ENCODE peak calls at places on chromosomes 16 and 17, in six cellular contexts. O, T, G, S, N and Z are unnamed samples.

GRCh38 chr17:46882666-46883065 is 31.3 kb downstream of the WNT9B start:
- DNase-seq in O (no peak), T (no peak), G (no peak), S (no peak), N (no peak), Z (no peak)

GRCh38 chr16:53948734-53949430 is 244.9 kb downstream of the FTO start:
- DNase-seq in O (no peak), T (no peak), G (no peak), S (no peak), N (no peak), Z (no peak)

GRCh38 chr16:82509636-82510035 is 117.1 kb upstream of the CDH13 start:
- DNase-seq in O (no peak), T (no peak), G (no peak), S (no peak), N (no peak), Z (no peak)

GRCh38 chr17:44925731-44926697 is 10.7 kb upstream of the GFAP start:
- DNase-seq in O (no peak), T (no peak), G (no peak), S (no peak), N (no peak), Z (no peak)

GRCh38 chr17:38449364-38449763 is 21.1 kb downstream of the ARHGAP23 start:
- DNase-seq in O (no peak), T (peak), G (peak), S (no peak), N (no peak), Z (no peak)

GRCh38 chr16:24093049-24093448 is 163.1 kb upstream of the CACNG3 start:
- DNase-seq in O (no peak), T (no peak), G (no peak), S (no peak), N (no peak), Z (no peak)

GRCh38 chr17:47629826-47630225 is 19.9 kb upstream of the KPNB1 start:
- DNase-seq in O (no peak), T (no peak), G (no peak), S (no peak), N (no peak), Z (no peak)

GRCh38 chr16:49795513-49795912 is 60.4 kb downstream of the ZNF423 start:
- DNase-seq in O (no peak), T (no peak), G (no peak), S (no peak), N (no peak), Z (no peak)

GRCh38 chr17:43874293-43874692 is 27.3 kb downstream of the CD300LG start:
- DNase-seq in O (no peak), T (no peak), G (no peak), S (no peak), N (no peak), Z (no peak)

GRCh38 chr16:71201054-71201453 is 29.5 kb downstream of the HYDIN start:
- DNase-seq in O (no peak), T (no peak), G (no peak), S (no peak), N (no peak), Z (no peak)

GRCh38 chr16:23508589-23509440 is 1.5 kb downstream of the GGA2 start:
- DNase-seq in O (no peak), T (no peak), G (no peak), S (no peak), N (no peak), Z (peak)

GRCh38 chr17:40430272-40431230 is 12.7 kb upstream of the IGFBP4 start:
- DNase-seq in O (no peak), T (no peak), G (no peak), S (no peak), N (no peak), Z (no peak)

GRCh38 chr17:11639736-11640510 is 41.7 kb downstream of the DNAH9 start:
- DNase-seq in O (no peak), T (no peak), G (no peak), S (peak), N (no peak), Z (no peak)

GRCh38 chr16:78705694-78706093 is 606.2 kb downstream of the WWOX start:
- DNase-seq in O (no peak), T (peak), G (no peak), S (no peak), N (no peak), Z (no peak)

GRCh38 chr16:2663553-2664521 is 18.5 kb upstream of the KCTD5 start:
- DNase-seq in O (no peak), T (no peak), G (no peak), S (no peak), N (no peak), Z (no peak)

GRCh38 chr17:64676763-64677162 is 14.7 kb upstream of the SMURF2 start:
- DNase-seq in O (no peak), T (no peak), G (no peak), S (no peak), N (no peak), Z (no peak)

GRCh38 chr16:278863-279366 is 1.5 kb upstream of the ARHGDIG start:
- DNase-seq in O (peak), T (peak), G (no peak), S (no peak), N (peak), Z (peak)

GRCh38 chr16:4814542-4815173 is 12.2 kb upstream of the ROGDI start:
- DNase-seq in O (no peak), T (no peak), G (no peak), S (no peak), N (no peak), Z (no peak)

GRCh38 chr16:17027488-17028129 is 443.2 kb downstream of the XYLT1 start:
- DNase-seq in O (no peak), T (no peak), G (no peak), S (no peak), N (no peak), Z (no peak)

GRCh38 chr17:48036693-48037035 is 933 bp downstream of the COPZ2 start:
- DNase-seq in O (no peak), T (no peak), G (no peak), S (no peak), N (no peak), Z (no peak)

GRCh38 chr17:76562734-76563148 is 22.9 kb downstream of the PRCD start:
- DNase-seq in O (peak), T (no peak), G (no peak), S (no peak), N (no peak), Z (no peak)
- TF ChIP-seq POLR2A in O (peak), T (no peak), G (no peak), S (no peak), N (no peak), Z (no peak)

GRCh38 chr17:14715531-14715930 is 414.6 kb downstream of the HS3ST3B1 start:
- DNase-seq in O (no peak), T (no peak), G (no peak), S (no peak), N (no peak), Z (no peak)

GRCh38 chr17:14717849-14718248 is 417.0 kb downstream of the HS3ST3B1 start:
- DNase-seq in O (no peak), T (no peak), G (no peak), S (no peak), N (no peak), Z (no peak)

GRCh38 chr17:14712471-14713075 is 411.7 kb downstream of the HS3ST3B1 start:
- DNase-seq in O (no peak), T (no peak), G (no peak), S (no peak), N (no peak), Z (no peak)
- TF ChIP-seq POLR2A in O (no peak), T (no peak), G (no peak), S (no peak), N (no peak), Z (no peak)

DNA sequence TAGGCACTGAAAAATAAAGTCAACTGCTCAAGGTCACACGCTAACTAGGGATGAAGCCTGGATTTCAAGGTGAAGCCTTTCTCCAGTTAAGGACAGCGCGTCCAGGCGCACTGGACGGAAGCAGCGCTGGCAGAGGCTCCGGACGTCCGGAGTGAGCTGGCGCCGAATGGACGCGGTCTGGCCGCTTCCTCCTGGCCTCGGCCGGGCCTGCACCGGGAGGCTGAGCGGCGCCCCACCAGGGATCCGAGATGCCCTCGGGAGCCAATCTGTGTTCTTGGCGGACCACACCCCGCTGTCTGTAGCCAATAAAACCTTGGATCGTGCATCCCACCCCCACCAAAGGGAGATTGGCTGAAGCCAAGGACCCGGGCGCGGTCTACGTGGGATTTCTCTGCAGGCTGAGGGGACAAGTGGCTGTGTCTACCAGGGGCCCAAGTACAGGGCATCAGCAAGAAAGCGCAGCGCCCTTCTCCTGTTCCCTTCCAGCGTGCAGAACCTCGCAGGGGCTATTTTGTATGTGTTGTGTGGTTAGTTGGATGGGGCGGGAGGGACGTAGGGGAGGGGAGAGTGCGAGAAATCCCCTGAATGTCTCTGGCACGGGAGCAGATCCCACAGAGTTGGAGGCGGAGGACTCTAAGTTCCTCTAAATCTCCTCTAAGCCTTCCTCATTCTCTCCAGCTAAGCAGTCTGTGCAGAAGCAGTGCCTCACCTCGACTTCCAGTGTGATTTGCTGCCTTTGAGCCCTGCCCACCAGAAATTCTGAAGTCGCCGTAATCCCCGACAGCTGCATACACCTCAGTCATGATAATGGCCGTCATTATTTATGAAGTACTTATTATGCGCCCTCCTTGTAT is 2.5 kb upstream of the AKAP10 start:
- DNase-seq in O (no peak), T (no peak), G (no peak), S (no peak), N (no peak), Z (peak)
- TF ChIP-seq POLR2A in O (no peak), T (no peak), G (no peak), S (no peak), N (no peak), Z (no peak)

DNA sequence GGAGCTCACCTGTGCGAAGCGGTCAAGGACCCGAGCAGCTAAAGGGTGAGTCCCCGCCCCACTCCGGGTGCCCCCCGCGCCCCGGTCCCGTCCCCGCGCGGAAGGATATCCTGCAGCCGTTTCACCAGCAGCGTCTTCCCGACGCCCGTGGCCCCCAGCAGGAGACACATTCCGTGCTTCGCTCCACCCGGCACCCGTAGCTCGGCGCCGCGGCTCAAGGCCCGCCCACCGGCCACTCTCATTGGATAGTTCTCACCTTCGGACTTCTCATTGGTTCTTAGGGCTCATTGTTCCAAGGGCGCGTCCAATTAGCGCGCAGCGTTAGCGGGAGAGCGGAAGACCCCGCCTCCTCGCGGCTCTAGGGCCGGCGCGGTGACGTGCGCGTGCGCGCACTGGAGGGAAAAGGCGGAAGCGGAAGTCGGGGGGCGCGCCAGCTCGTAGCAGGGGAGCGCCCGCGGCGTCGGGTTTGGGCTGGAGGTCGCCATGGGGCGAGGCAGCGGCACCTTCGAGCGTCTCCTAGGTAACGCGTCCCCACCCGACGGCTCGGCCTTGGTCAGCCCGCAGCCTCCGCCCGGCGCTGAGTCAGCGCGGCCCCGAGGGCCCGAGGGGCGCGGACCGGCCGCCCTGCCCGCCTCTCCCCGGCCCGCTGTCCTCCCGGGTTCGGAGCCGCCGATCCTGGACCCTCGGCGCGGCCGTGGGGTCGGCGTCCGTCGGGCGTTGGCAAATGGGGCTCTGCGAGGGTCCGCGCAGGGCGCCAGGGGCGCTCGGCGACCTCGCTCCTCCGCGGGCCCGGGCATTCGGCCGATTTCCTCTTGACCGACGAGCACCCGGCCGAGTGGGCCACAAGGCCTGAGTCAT is at the start of the genes ARL16 and HGS:
- DNase-seq in O (peak), T (peak), G (peak), S (no peak), N (peak), Z (peak)
- TF ChIP-seq POLR2A in O (peak), T (peak), G (no peak), S (peak), N (peak), Z (no peak)

DNA sequence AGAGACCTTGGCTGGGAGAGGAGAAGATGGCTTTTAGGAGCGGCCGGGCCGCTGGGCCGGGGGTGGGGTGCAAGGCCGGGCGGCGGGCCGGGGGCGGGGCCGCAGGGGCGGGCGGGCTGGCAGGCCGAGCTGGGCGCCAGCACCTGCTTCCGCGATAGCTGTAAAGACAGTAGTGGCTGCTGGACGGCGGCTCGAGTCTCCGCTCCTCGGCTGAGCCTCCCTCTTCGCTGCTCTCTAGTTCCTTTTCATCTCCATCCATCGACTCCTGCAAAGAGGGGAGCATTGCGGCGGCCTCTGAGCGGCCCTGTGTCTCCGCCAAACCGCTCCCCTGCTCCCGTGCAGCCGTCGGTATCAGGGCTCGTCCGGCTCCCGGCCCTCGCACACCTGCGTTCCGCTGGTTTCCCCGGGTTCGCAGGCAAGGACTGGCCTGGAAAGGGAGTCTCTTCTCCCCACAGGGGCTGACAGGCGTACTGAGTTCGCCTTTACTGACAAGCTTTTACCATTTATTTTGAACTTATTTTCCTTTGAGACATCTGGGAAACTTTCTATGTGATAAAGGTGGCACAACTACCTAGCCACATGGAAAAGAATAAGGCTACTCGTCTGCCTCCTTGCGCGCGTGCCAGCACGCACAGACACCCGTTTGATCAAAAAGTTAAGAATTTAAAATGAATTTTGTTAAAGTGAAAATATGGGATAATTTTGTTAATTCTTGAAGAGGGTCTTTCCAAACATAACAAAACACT is at the start of gene C17orf75:
- DNase-seq in O (peak), T (peak), G (peak), S (no peak), N (peak), Z (peak)
- TF ChIP-seq POLR2A in O (peak), T (peak), G (no peak), S (no peak), N (peak), Z (peak)